ENCODE peak calls at places on chromosomes 3 and 15, in seven cellular contexts. C is uterus, Z is adrenal gland, N is H1, I is nephron progenitor cell, G is endothelial cell of umbilical vein, B is foreskin keratinocyte. P is an unnamed sample.
A peak's percentile ranks its signal among the peaks of the same experiment; 100 is the strongest.

GRCh38 chr3:45084820-45085816 is 59.0 kb downstream of the CLEC3B start:
- DNase-seq in C (no peak), Z (no peak), N (no peak), I (no peak), G (no peak), B (peak; percentile 23), P (no peak)

GRCh38 chr3:44948239-44948638 is 27.7 kb downstream of the ZDHHC3 start:
- DNase-seq in C (no peak), Z (no peak), N (no peak), I (no peak), G (no peak), B (no peak), P (no peak)

GRCh38 chr3:193014961-193015360 is 97.3 kb upstream of the MB21D2 start:
- DNase-seq in C (no peak), Z (no peak), N (no peak), I (no peak), G (no peak), B (no peak), P (no peak)

GRCh38 chr3:183551930-183552329 is 3.6 kb downstream of the KLHL6 start:
- DNase-seq in C (no peak), Z (no peak), N (no peak), I (no peak), G (no peak), B (no peak), P (no peak)

GRCh38 chr3:127411083-127411727 is 123.4 kb upstream of the PRR20G start:
- DNase-seq in C (no peak), Z (no peak), N (peak; percentile 45), I (no peak), G (no peak), B (no peak), P (no peak)

GRCh38 chr3:414063-414462 is 217.5 kb downstream of the CHL1 start:
- DNase-seq in C (no peak), Z (no peak), N (no peak), I (no peak), G (no peak), B (no peak), P (no peak)

GRCh38 chr15:51917493-51917892 is 54.1 kb downstream of the LEO1 start:
- DNase-seq in C (no peak), Z (no peak), N (no peak), I (peak; percentile 11), G (peak; percentile 47), B (peak; percentile 30), P (no peak)

GRCh38 chr3:107212709-107213664 is 164.3 kb upstream of the CCDC54 start:
- DNase-seq in C (no peak), Z (no peak), N (no peak), I (no peak), G (no peak), B (no peak), P (no peak)

GRCh38 chr15:94086360-94086759 is 145.0 kb upstream of the MCTP2 start:
- DNase-seq in C (no peak), Z (no peak), N (no peak), I (no peak), G (no peak), B (no peak), P (no peak)

GRCh38 chr3:22360197-22360596 is 609.2 kb upstream of the ZNF385D start:
- DNase-seq in C (no peak), Z (no peak), N (no peak), I (no peak), G (no peak), B (no peak), P (no peak)

GRCh38 chr3:117562000-117562399 is 852.4 kb downstream of the TUSC7 start:
- DNase-seq in C (no peak), Z (peak; percentile 20), N (no peak), I (no peak), G (no peak), B (no peak), P (no peak)

GRCh38 chr15:88003928-88004327 is 252.6 kb downstream of the NTRK3 start:
- DNase-seq in C (no peak), Z (no peak), N (no peak), I (no peak), G (no peak), B (no peak), P (no peak)
- TF ChIP-seq CTCF in C (no peak), Z (no peak), N (peak; percentile 67), I (no peak), G (no peak), B (no peak), P (no peak)

DNA sequence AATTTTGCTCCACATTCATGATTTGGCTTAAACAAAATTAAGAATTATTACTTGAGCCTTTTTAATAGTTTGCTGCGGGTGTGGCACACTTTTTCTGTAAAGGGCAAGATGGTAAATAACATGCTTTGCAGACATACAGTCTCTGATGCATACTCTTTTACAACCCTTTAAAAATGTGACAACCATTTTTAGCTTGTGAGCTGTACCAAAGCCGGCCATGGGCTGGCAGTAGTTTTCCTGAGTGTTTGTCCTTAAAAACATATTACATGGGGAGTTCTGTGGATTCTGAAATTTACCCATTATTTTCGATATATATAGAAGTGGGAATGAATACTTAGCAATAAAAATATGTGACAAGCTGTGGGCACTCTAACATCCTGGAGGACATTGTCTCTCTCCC is 163.4 kb downstream of the FNDC3B start:
- DNase-seq in C (no peak), Z (no peak), N (no peak), I (no peak), G (no peak), B (no peak), P (no peak)
- TF ChIP-seq CTCF in C (no peak), Z (no peak), N (no peak), I (no peak), G (no peak), B (no peak), P (no peak)

GRCh38 chr3:12323237-12323636 is 34.4 kb downstream of the PPARG start:
- DNase-seq in C (no peak), Z (no peak), N (no peak), I (no peak), G (no peak), B (no peak), P (no peak)

GRCh38 chr3:12325594-12326295 is 36.9 kb downstream of the PPARG start:
- DNase-seq in C (no peak), Z (no peak), N (no peak), I (no peak), G (no peak), B (no peak), P (no peak)

GRCh38 chr3:12329063-12329462 is 40.2 kb downstream of the PPARG start:
- DNase-seq in C (no peak), Z (no peak), N (no peak), I (no peak), G (no peak), B (no peak), P (no peak)

GRCh38 chr3:12328132-12328915 is 39.5 kb downstream of the PPARG start:
- DNase-seq in C (no peak), Z (no peak), N (no peak), I (no peak), G (no peak), B (no peak), P (no peak)
- TF ChIP-seq CTCF in C (no peak), Z (no peak), N (no peak), I (no peak), G (no peak), B (no peak), P (no peak)

GRCh38 chr15:90529369-90530249 is at the start of gene CRTC3:
- DNase-seq in C (peak; percentile 63), Z (peak; percentile 55), N (peak; percentile 75), I (peak; percentile 64), G (peak; percentile 49), B (no peak), P (peak; percentile 53)
- TF ChIP-seq CTCF in C (no peak), Z (no peak), N (no peak), I (no peak), G (peak; percentile 11), B (peak; percentile 41), P (peak; percentile 15)

DNA sequence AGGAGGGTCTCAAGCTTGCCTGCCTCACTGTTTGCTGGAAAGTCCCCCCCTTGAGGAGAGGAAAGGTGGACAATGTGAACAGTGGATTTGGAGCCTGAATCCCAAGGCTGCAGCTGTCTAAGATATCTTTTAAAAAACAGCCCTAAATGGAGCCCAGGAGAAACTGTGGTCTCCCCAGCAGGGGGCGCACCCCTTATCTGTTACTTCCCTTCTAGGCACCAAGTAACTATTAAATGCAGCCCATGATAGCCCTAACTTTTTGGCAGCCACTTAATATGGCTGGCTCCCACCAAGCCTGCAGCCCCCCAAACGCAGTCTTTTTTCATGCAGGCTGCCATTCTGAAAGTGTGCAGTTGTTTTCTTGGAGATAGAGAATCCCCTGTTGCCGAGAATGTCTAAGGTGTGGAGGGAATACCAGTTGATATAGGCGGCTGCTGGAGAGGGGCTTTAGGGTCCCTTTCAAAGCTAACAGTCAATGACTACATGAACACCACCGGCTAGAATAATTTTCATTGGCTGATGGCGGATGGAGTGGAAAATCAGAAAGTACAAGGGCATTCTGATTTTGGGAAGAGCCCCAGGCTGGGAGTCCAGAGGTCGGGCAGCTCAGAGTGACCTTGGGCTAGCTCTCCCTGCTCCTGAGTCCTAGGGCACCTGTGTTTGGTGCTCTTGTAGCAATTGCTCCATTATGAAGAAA is 1.3 kb downstream of the RHCG start:
- DNase-seq in C (no peak), Z (no peak), N (peak; percentile 78), I (peak; percentile 58), G (no peak), B (no peak), P (no peak)
- TF ChIP-seq CTCF in C (no peak), Z (peak; percentile 23), N (peak; percentile 65), I (peak; percentile 60), G (peak; percentile 46), B (peak; percentile 66), P (peak; percentile 27)

DNA sequence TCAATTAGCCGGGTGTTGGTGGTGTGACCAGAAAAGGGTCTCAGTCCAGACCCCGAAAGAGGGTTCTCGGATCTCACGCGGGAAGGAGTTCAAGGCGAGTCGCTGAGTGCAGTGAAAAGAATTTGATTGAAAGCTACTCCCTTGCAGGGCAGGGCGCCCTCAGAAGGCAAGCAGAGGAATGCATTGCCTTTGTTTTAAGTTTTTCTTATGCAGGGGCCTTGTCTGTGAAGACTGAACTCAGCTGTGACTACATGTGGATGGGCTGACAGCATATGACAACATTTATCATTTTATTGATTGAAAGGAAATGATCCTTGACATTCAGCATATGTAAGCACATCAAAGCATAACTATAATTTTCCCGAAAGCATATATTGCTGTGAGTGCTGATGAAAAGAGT is 11.8 kb downstream of the CPN2 start:
- DNase-seq in C (no peak), Z (no peak), N (no peak), I (no peak), G (no peak), B (no peak), P (no peak)
- TF ChIP-seq CTCF in C (no peak), Z (no peak), N (peak; percentile 77), I (no peak), G (no peak), B (peak; percentile 41), P (no peak)

GRCh38 chr3:51819151-51819550 is 40.1 kb upstream of the IQCF6 start:
- DNase-seq in C (no peak), Z (no peak), N (no peak), I (no peak), G (no peak), B (no peak), P (no peak)

GRCh38 chr3:51814034-51814433 is 35.0 kb upstream of the IQCF6 start:
- DNase-seq in C (no peak), Z (no peak), N (no peak), I (no peak), G (no peak), B (no peak), P (no peak)

GRCh38 chr3:51815614-51816013 is 36.6 kb upstream of the IQCF6 start:
- DNase-seq in C (no peak), Z (no peak), N (no peak), I (no peak), G (no peak), B (no peak), P (no peak)

GRCh38 chr3:51817375-51817774 is 38.3 kb upstream of the IQCF6 start:
- DNase-seq in C (no peak), Z (no peak), N (no peak), I (no peak), G (no peak), B (no peak), P (no peak)

GRCh38 chr3:51819709-51820406 is 40.8 kb upstream of the IQCF6 start:
- DNase-seq in C (no peak), Z (no peak), N (peak; percentile 87), I (peak; percentile 57), G (no peak), B (no peak), P (no peak)
- TF ChIP-seq CTCF in C (no peak), Z (no peak), N (peak; percentile 96), I (peak; percentile 46), G (peak; percentile 27), B (peak; percentile 48), P (peak; percentile 30)

P was measured in D721Med.